ENCODE peak calls at places on chromosomes 4 and X, in four cellular contexts. L is myocyte, G is T-helper 2 cell, A is nephron progenitor cell. O is an unnamed sample.

GRCh38 chr4:6595897-6596537 is 21.0 kb downstream of the MAN2B2 start:
- DNase-seq in A (no peak), G (no peak), L (no peak), O (no peak)

GRCh38 chr4:771464-771863 is 54.5 kb downstream of the CPLX1 start:
- DNase-seq in A (no peak), G (no peak), L (peak), O (no peak)

GRCh38 chr4:55925235-55925634 is 23.5 kb upstream of the CEP135 start:
- DNase-seq in G (no peak), L (no peak), A (no peak), O (peak)

GRCh38 chr4:7120341-7120740 is 52.5 kb upstream of the GRPEL1 start:
- DNase-seq in G (no peak), A (no peak), L (no peak), O (peak)

GRCh38 chrX:51484616-51485015 is 11.8 kb downstream of the NUDT11 start:
- DNase-seq in L (no peak), A (no peak), G (no peak), O (peak)

GRCh38 chr4:77209936-77210335 is 52.9 kb downstream of the CCNG2 start:
- DNase-seq in L (no peak), G (no peak), A (no peak), O (no peak)

GRCh38 chr4:113293043-113293560 is 243.6 kb downstream of the ANK2 start:
- DNase-seq in A (no peak), G (no peak), L (no peak), O (no peak)

GRCh38 chrX:16335181-16335580 is 167.9 kb downstream of the MAGEB17 start:
- DNase-seq in A (no peak), G (no peak), L (no peak), O (no peak)

GRCh38 chr4:114654607-114655006 is 56.0 kb downstream of the UGT8 start:
- DNase-seq in L (no peak), G (no peak), A (no peak), O (no peak)

GRCh38 chr4:187065836-187066235 is 342.2 kb upstream of the FAT1 start:
- DNase-seq in L (no peak), A (no peak), G (no peak), O (no peak)

GRCh38 chr4:113159901-113160545 is 110.6 kb downstream of the ANK2 start:
- DNase-seq in L (no peak), G (no peak), A (no peak), O (no peak)

GRCh38 chr4:4995103-4995761 is 24.0 kb downstream of the CYTL1 start:
- DNase-seq in G (peak), A (peak), L (peak), O (peak)

GRCh38 chr4:47862297-47862696 is 24.4 kb upstream of the CORIN start:
- DNase-seq in G (no peak), A (no peak), L (peak), O (peak)

GRCh38 chr4:101259876-101260275 is 87.5 kb downstream of the PPP3CA start:
- DNase-seq in A (no peak), L (no peak), G (no peak), O (no peak)

GRCh38 chrX:154717824-154718223 is 33.1 kb downstream of the GAB3 start:
- DNase-seq in G (no peak), L (peak), A (peak), O (peak)

O was measured in LHCN-M2.